ENCODE peak calls at places on chromosomes 4 and X, in seven cellular contexts. G is astrocyte of the cerebellum, L is mammary epithelial cell, N is lower leg skin, C is RWPE1, X is epithelial cell of proximal tubule, R is progenitor cell of endocrine pancreas. Q is an unnamed sample.

GRCh38 chrX:126719208-126719607 is 100.3 kb upstream of the PRR32 start:
- DNase-seq in G (no peak), L (no peak), N (no peak), C (no peak), X (no peak), R (no peak), Q (no peak)

GRCh38 chrX:11470231-11470630 is 177.0 kb downstream of the AMELX start:
- DNase-seq in G (peak), L (peak), N (no peak), C (peak), X (no peak), R (no peak), Q (no peak)

GRCh38 chr4:100190643-100191600 is 654 bp upstream of the DDIT4L start:
- DNase-seq in G (no peak), L (peak), N (no peak), C (no peak), X (no peak), R (no peak), Q (no peak)

GRCh38 chrX:9293051-9293496 is 171.8 kb upstream of the TBL1X start:
- DNase-seq in G (no peak), L (no peak), N (no peak), C (no peak), X (no peak), R (no peak), Q (no peak)

GRCh38 chr4:38857354-38858096 is 908 bp upstream of the TLR6 start:
- DNase-seq in G (peak), L (peak), N (peak), C (peak), X (peak), R (no peak), Q (no peak)

GRCh38 chr4:17336524-17336941 is 175.4 kb downstream of the QDPR start:
- DNase-seq in G (peak), L (peak), N (no peak), C (peak), X (peak), R (no peak), Q (no peak)

GRCh38 chr4:100261346-100261745 is 71.1 kb upstream of the DDIT4L start:
- DNase-seq in G (no peak), L (no peak), N (no peak), C (no peak), X (no peak), R (no peak), Q (no peak)

GRCh38 chrX:70592091-70592490 is 147.5 kb downstream of the DLG3 start:
- DNase-seq in G (no peak), L (peak), N (no peak), C (peak), X (peak), R (no peak), Q (no peak)

GRCh38 chr4:109985993-109986640 is 73.4 kb downstream of the EGF start:
- DNase-seq in G (no peak), L (no peak), N (no peak), C (no peak), X (no peak), R (no peak), Q (no peak)

GRCh38 chr4:8912089-8912455 is 40.4 kb upstream of the HMX1 start:
- DNase-seq in G (no peak), L (no peak), N (peak), C (no peak), X (no peak), R (no peak), Q (peak)

GRCh38 chr4:7347981-7348380 is 86.7 kb downstream of the PSAPL1 start:
- DNase-seq in G (no peak), L (no peak), N (no peak), C (peak), X (peak), R (no peak), Q (no peak)

GRCh38 chr4:78779280-78779679 is 3.1 kb downstream of the BMP2K start:
- DNase-seq in G (no peak), L (no peak), N (no peak), C (no peak), X (no peak), R (no peak), Q (no peak)

GRCh38 chr4:142265536-142265935 is 580.6 kb downstream of the INPP4B start:
- DNase-seq in G (no peak), L (peak), N (no peak), C (peak), X (no peak), R (no peak), Q (no peak)

GRCh38 chr4:10965196-10965595 is 280.6 kb upstream of the CLNK start:
- DNase-seq in G (peak), L (no peak), N (no peak), C (no peak), X (no peak), R (no peak), Q (no peak)

GRCh38 chrX:30713061-30713525 is 59.9 kb downstream of the GK start:
- DNase-seq in G (peak), L (peak), N (no peak), C (peak), X (peak), R (peak), Q (no peak)

DNA sequence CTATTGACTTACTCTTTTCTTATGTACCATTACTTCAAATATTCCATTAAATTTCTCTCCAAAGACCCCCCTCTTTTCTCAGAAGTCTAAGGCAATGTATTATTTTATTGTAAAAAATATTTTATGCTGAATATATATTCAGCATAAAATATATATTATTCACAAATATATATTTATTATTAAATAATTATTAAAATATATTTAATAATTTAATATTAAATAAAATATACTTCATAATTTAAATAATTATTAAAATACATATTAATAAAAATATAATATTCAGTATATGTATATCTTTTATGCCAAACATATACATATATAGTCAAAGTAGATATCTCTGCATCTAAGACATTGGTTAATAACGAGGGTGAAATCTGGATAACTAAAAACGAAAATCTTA is 418.4 kb downstream of the GASK1B start:
- DNase-seq in G (no peak), L (no peak), N (no peak), C (no peak), X (no peak), R (no peak), Q (no peak)
- TF ChIP-seq CTCF in G (no peak), L (no peak), N (no peak), C (no peak), X (no peak), R (no peak), Q (no peak)

DNA sequence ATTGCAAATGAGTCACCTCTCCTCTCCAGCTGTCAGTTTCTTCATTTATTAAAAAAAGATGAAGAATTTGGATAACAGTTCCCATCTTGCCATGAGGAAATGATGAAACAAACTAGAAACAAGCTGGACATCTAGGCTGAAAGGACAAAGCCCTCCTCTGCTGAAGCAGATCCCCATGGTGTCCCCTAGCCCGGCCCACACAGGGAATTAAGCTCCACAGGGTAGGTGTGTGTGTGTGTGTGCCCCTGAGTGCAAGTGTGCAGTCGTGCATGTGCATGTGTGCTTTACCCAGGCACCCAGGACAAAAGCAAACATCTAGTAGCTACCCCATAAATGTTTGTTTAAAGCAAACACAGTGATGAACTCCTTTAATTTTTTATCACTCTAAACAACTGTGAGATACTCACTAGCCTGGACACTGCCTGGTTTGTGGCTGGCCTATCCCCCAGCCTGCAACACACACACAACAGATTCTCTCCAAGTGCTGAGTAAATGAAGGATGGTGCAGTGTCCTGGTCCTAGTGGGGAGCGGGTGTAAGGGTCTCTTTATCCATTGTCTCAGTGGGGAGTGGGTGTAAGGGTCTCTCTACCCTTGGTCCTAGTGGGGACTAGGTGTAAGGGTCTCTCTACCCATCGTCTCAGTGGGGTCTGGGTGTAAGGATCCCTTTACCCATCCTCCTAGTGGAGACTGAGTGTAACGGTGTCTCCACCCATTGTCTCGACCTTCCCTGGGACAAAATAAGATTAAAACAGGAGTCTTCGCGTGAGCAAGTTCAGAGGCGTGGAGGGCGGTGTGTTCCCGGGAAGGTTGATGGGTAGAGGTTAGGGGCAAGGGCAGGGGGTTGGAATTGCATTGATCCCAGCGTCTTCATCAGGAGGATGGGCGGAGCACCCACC is 688 bp upstream of the EVC start:
- DNase-seq in G (no peak), L (peak), N (peak), C (peak), X (no peak), R (no peak), Q (no peak)
- TF ChIP-seq CTCF in G (peak), L (peak), N (peak), C (peak), X (peak), R (peak), Q (peak)

GRCh38 chr4:126238010-126238409 is 923.3 kb downstream of the FAT4 start:
- DNase-seq in G (no peak), L (no peak), N (no peak), C (no peak), X (no peak), R (no peak), Q (no peak)
- TF ChIP-seq CTCF in G (no peak), L (no peak), N (no peak), C (no peak), X (no peak), R (no peak), Q (no peak)

GRCh38 chrX:72536542-72536941 is 36.1 kb downstream of the HDAC8 start:
- DNase-seq in G (no peak), L (no peak), N (no peak), C (no peak), X (no peak), R (no peak), Q (no peak)

GRCh38 chrX:72539822-72540221 is 32.8 kb downstream of the HDAC8 start:
- DNase-seq in G (no peak), L (no peak), N (no peak), C (no peak), X (no peak), R (no peak), Q (no peak)

GRCh38 chrX:72545990-72546389 is 26.7 kb downstream of the HDAC8 start:
- DNase-seq in G (no peak), L (no peak), N (no peak), C (no peak), X (no peak), R (no peak), Q (no peak)

DNA sequence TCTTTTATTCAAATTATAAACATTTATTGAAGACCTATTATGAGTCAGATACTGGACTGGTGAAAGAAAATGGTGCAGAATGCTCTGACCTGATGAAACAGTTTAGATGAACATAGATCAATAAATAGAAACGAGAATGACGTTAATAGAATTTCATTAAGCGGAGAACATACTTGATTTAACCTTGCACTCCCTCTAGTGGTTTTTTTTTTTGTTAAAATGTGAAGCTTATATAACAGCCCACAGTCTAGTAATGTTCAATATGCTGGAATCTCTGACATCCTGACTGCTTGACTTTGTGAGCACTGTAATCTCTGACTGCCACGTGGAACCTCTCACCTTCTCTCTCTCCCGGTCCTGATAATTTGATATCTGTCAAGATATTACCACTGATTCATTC is 32.3 kb downstream of the HDAC8 start:
- DNase-seq in G (peak), L (no peak), N (no peak), C (peak), X (no peak), R (no peak), Q (no peak)
- TF ChIP-seq CTCF in G (peak), L (peak), N (no peak), C (peak), X (peak), R (peak), Q (peak)

DNA sequence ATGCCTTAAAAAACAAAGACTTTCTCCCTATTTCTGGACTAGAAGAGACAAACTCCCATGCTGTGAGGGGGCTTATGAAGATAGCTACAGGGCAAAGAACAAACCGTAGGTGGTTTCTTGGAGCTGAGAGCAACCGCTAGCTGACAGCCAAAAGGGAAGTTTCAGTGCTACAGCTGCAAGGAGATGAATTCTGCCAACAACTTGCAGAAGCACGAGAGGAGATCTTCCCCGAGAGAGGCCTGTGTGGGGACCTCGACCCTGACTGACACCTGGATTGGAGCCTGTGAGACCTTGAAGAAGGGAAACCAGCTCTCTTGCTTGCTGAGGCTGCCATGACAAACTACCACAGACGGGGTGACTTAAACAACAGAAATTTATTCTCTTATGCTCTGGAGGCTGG is 183.8 kb upstream of the VCX3A start:
- DNase-seq in G (no peak), L (no peak), N (no peak), C (no peak), X (no peak), R (no peak), Q (no peak)
- TF ChIP-seq CTCF in G (no peak), L (no peak), N (no peak), C (no peak), X (no peak), R (no peak), Q (no peak)

GRCh38 chrX:135740683-135741149 is 27.3 kb downstream of the CT45A3 start:
- DNase-seq in G (no peak), L (no peak), N (peak), C (peak), X (no peak), R (no peak), Q (no peak)
- TF ChIP-seq CTCF in G (peak), L (peak), N (no peak), C (peak), X (peak), R (no peak), Q (peak)

GRCh38 chrX:73850124-73851013 is 287.4 kb downstream of the CHIC1 start:
- DNase-seq in G (peak), L (peak), N (no peak), C (peak), X (no peak), R (no peak), Q (no peak)
- TF ChIP-seq CTCF in G (peak), L (peak), N (no peak), C (no peak), X (peak), R (peak), Q (no peak)

GRCh38 chrX:131066237-131066636 is 8.1 kb downstream of the ARHGAP36 start:
- DNase-seq in G (no peak), L (no peak), N (no peak), C (no peak), X (no peak), R (no peak), Q (no peak)

GRCh38 chrX:131060147-131060546 is 2.0 kb downstream of the ARHGAP36 start:
- DNase-seq in G (no peak), L (no peak), N (no peak), C (no peak), X (no peak), R (no peak), Q (no peak)

GRCh38 chrX:131059231-131059630 is 1.1 kb downstream of the ARHGAP36 start:
- DNase-seq in G (no peak), L (no peak), N (no peak), C (no peak), X (no peak), R (no peak), Q (no peak)

GRCh38 chrX:131067216-131067615 is 9.1 kb downstream of the ARHGAP36 start:
- DNase-seq in G (no peak), L (no peak), N (peak), C (no peak), X (no peak), R (no peak), Q (no peak)

GRCh38 chrX:131063613-131064012 is 5.5 kb downstream of the ARHGAP36 start:
- DNase-seq in G (no peak), L (no peak), N (no peak), C (no peak), X (no peak), R (no peak), Q (no peak)
- TF ChIP-seq CTCF in G (peak), L (no peak), N (no peak), C (no peak), X (no peak), R (peak), Q (no peak)